ENCODE peak calls at places on chromosome X, in eight cellular contexts. O is suprapubic skin, T is endodermal cell, Y is foreskin fibroblast, Q is sigmoid colon, I is upper lobe of right lung, H is WERI-Rb-1, K is neural progenitor cell. R is an unnamed sample.

GRCh38 chrX:87518504-87518903 is 902 bp downstream of the KLHL4 start:
- DNase-seq in O (no peak), H (no peak), Y (no peak), Q (no peak), K (no peak), I (no peak), T (no peak), R (peak; percentile 7)

GRCh38 chrX:87941841-87942240 is 424.2 kb downstream of the KLHL4 start:
- DNase-seq in O (no peak), Y (no peak), Q (no peak), H (no peak), T (no peak), K (no peak), I (no peak), R (no peak)

GRCh38 chrX:70084592-70084991 is 22.3 kb downstream of the OTUD6A start:
- DNase-seq in Q (no peak), H (no peak), Y (peak; percentile 31), I (no peak), O (no peak), K (no peak), T (no peak), R (no peak)

GRCh38 chrX:115650916-115651315 is 89.9 kb downstream of the PLS3 start:
- DNase-seq in O (no peak), I (no peak), T (peak; percentile 88), H (peak; percentile 61), K (peak; percentile 74), Q (no peak), Y (peak; percentile 59), R (peak; percentile 55)

GRCh38 chrX:39693298-39693697 is 404.5 kb downstream of the BCOR start:
- DNase-seq in T (peak; percentile 66), K (peak; percentile 50), H (peak; percentile 64), I (no peak), Q (no peak), Y (no peak), O (no peak), R (no peak)

GRCh38 chrX:72376124-72376523 is 70.4 kb upstream of the CITED1 start:
- DNase-seq in H (no peak), Q (no peak), T (no peak), O (no peak), Y (no peak), I (no peak), K (no peak), R (no peak)

GRCh38 chrX:50698944-50699343 is 115.0 kb downstream of the SHROOM4 start:
- DNase-seq in T (no peak), Y (no peak), K (no peak), H (no peak), Q (no peak), I (no peak), O (no peak), R (no peak)

GRCh38 chrX:40300286-40300890 is 202.6 kb upstream of the BCOR start:
- DNase-seq in O (no peak), K (peak; percentile 26), Y (no peak), H (no peak), I (no peak), Q (no peak), T (no peak), R (no peak)

GRCh38 chrX:27997641-27998040 is 16.4 kb upstream of the DCAF8L1 start:
- DNase-seq in I (no peak), H (no peak), O (no peak), Y (no peak), T (no peak), Q (no peak), K (no peak), R (no peak)

GRCh38 chrX:147376601-147377387 is 534.9 kb upstream of the FMR1 start:
- DNase-seq in O (no peak), K (peak; percentile 58), I (no peak), H (no peak), T (peak; percentile 65), Q (no peak), Y (no peak), R (no peak)

GRCh38 chrX:13899607-13900006 is 82.7 kb upstream of the GPM6B start:
- DNase-seq in Y (peak; percentile 94), T (no peak), O (no peak), H (no peak), I (no peak), K (no peak), Q (no peak), R (peak; percentile 98)

GRCh38 chrX:112536544-112536943 is 143.2 kb downstream of the LHFPL1 start:
- DNase-seq in Q (no peak), H (no peak), I (no peak), T (peak; percentile 89), K (peak; percentile 91), O (no peak), Y (no peak), R (no peak)

GRCh38 chrX:16946361-16946964 is at the start of gene REPS2:
- DNase-seq in Q (peak; percentile 88), O (peak; percentile 86), I (peak; percentile 94), Y (peak; percentile 77), T (peak; percentile 98), H (peak; percentile 78), K (peak; percentile 96), R (peak; percentile 71)

GRCh38 chrX:69285401-69285871 is 120.2 kb upstream of the PJA1 start:
- DNase-seq in Q (peak; percentile 88), Y (peak; percentile 7), H (no peak), K (peak; percentile 35), T (peak; percentile 53), O (no peak), I (peak; percentile 62), R (peak; percentile 47)

GRCh38 chrX:10477525-10477924 is 142.9 kb downstream of the MID1 start:
- DNase-seq in Y (no peak), K (no peak), H (no peak), T (no peak), O (no peak), I (no peak), Q (no peak), R (peak; percentile 34)

GRCh38 chrX:17596051-17596450 is 141.2 kb upstream of the SCML1 start:
- DNase-seq in Q (no peak), H (no peak), I (no peak), Y (no peak), T (no peak), O (no peak), K (no peak), R (no peak)

GRCh38 chrX:29397506-29397905 is 810.3 kb downstream of the IL1RAPL1 start:
- DNase-seq in H (no peak), K (no peak), O (no peak), Y (peak; percentile 34), Q (no peak), I (no peak), T (no peak), R (peak; percentile 31)

DNA sequence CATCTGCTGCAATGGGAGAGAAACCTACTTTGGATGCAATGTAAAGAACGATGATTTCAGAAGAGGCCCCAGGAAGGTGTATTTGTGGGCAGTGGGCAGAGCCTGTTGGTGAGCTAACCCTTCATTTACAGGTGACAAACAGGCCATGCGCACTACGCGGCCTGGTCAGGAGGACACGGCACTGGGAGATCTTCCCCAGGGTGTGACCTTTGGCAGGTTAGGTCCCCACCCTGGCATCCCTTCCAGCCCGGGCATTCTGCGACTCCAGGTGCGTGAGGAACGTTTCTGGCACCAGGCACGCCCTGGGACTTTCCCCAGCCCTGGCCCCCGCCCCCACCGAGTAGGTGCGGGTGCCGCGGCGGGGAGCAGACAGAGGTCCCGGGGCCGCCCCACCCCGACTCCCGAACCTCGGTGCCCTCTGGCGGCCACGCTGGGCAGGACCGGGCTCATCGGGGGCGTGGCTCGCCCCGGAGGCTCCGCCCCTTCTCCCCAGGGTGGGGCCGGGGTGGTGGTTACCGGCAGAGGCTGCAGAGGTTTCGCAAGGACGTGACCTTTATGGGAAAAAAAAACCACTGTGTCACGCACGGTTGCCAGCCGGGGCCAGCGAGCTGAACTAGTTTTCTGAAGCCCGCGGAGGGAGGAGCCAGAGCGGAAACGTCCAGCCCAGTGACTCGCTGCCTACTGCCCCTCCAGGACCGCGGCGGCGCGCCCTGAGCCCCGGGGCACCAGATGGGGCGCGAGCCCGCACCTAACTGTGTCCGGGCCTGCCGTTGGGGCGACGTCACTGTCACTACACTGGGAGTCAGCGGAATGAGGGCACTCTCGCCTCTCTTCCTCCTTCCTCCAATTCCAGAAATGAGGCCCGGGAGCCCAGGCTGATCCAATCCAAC is 5.0 kb upstream of the NYX start:
- DNase-seq in H (no peak), Y (peak; percentile 91), I (peak; percentile 93), K (peak; percentile 66), Q (peak; percentile 91), O (peak; percentile 93), T (peak; percentile 95), R (peak; percentile 90)
- H3K4me3 ChIP-seq in H (no peak overlapping the region), Y (peak overlapping the region; percentile 46), I (peak overlapping the region; percentile 30), K (peak overlapping the region; percentile 47), Q (peak overlapping the region; percentile 41), O (peak overlapping the region; percentile 38), T (peak overlapping the region; percentile 70), R (peak overlapping the region; percentile 21)

DNA sequence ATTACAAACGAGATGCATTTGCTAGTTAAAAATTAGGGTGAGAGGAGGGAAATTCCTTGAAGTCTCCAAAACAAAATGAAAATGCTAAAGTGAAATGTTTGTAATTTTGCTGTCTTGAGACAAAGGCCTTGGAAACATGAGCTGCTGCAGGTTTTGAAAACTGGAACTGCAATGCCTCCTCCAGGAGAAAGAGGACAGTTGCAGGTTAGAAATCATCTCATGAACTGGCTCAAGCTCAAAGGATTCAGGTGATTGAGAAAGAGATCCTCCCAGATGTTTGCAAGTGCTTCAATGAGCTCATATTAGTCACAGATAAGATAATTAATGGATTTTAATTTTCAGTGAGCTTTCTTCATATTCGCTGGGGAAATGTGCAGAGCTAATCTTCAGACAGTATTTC is 32.4 kb downstream of the SMPX start:
- DNase-seq in O (no peak), H (peak; percentile 11), T (no peak), I (no peak), Q (no peak), K (peak; percentile 40), Y (peak; percentile 26), R (peak; percentile 63)
- TF ChIP-seq CTCF in O (no peak), H (peak; percentile 64), T (peak; percentile 87), I (no peak), Q (no peak), K (peak; percentile 58), Y (peak; percentile 49), R (peak; percentile 42)

DNA sequence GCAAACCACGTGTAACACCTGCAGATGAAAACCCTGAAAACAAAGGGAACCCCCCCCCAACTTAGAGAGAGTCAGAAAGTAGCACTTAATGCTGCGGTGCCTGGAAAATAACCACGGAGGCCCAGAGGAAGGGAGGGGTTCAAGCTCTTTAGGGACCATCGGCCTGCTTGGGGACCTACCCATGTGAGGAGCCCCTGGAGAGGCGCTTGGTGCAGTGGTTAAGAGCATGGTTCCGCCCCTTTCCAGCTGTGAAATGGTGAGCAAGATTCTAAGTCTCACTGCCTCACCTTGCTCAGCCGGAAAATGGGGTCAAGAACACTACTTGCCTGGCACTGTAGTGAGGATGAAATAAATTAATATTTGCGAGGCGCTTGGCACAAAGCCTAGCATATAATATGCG is 13.8 kb downstream of the SLC25A5 start:
- DNase-seq in K (no peak), I (no peak), H (no peak), Q (peak; percentile 61), Y (no peak), O (no peak), T (no peak), R (no peak)
- H3K4me3 ChIP-seq in K (peak overlapping the region; percentile 34), I (peak overlapping the region; percentile 44), H (no peak overlapping the region), Q (peak overlapping the region; percentile 42), Y (peak overlapping the region; percentile 44), O (peak overlapping the region; percentile 43), T (no peak overlapping the region), R (peak overlapping the region; percentile 40)

DNA sequence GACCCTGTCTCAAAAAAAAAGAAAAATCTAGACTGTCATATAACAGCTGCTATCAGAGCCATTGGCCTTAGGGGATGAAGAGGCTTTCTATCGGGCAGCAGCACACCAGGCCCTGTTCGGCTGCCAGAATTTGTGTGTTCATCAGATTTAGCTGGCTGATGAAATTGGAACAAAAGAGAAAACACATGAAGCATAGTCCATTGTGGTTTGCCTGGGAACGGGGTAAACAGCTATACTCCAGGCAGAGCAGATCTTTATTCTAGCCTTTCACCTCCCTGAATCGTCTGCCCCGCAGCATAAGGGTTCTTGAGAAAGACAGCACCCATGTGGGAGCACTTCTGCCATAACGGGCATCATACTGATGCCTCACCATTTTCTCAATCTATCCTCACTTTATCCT is 11.6 kb downstream of the TKTL1 start:
- DNase-seq in O (no peak), H (no peak), K (no peak), Y (no peak), I (no peak), T (no peak), Q (no peak), R (no peak)
- TF ChIP-seq CTCF in O (no peak), H (no peak), K (no peak), Y (no peak), I (no peak), T (no peak), Q (no peak), R (no peak)

R was measured in cardiac fibroblast.